ENCODE peak calls at places on chromosomes 3 and 15, in six cellular contexts. One of them, this sample, is unnamed. For H3K4me1, the result is how much of the 10 kb centered on the place peaks cover.

GRCh38 chr3:5006755-5007202 is 27.5 kb downstream of the BHLHE40 start:
- DNase-seq in heart left ventricle: no peak
- DNase-seq in fibroblast of lung: no peak
- DNase-seq in colonic mucosa: no peak
- DNase-seq in HepG2: no peak
- DNase-seq in neural progenitor cell: no peak
- DNase-seq in this sample: no peak

GRCh38 chr15:58793862-58794261 is 22.8 kb downstream of the MINDY2 start:
- DNase-seq in heart left ventricle: no peak
- DNase-seq in fibroblast of lung: peak
- DNase-seq in colonic mucosa: no peak
- DNase-seq in HepG2: peak
- DNase-seq in neural progenitor cell: no peak
- DNase-seq in this sample: no peak

GRCh38 chr3:41688595-41689380 is 273.1 kb downstream of the ULK4 start:
- DNase-seq in heart left ventricle: no peak
- DNase-seq in fibroblast of lung: peak
- DNase-seq in colonic mucosa: no peak
- DNase-seq in HepG2: peak
- DNase-seq in neural progenitor cell: no peak
- DNase-seq in this sample: no peak

GRCh38 chr15:69609176-69609575 is 156.6 kb downstream of the RPLP1 start:
- DNase-seq in heart left ventricle: no peak
- DNase-seq in fibroblast of lung: peak
- DNase-seq in colonic mucosa: peak
- DNase-seq in HepG2: no peak
- DNase-seq in neural progenitor cell: no peak
- DNase-seq in this sample: no peak

GRCh38 chr15:48798319-48798718 is 12.6 kb downstream of the CEP152 start:
- DNase-seq in heart left ventricle: no peak
- DNase-seq in fibroblast of lung: no peak
- DNase-seq in colonic mucosa: no peak
- DNase-seq in HepG2: no peak
- DNase-seq in neural progenitor cell: peak
- DNase-seq in this sample: no peak

GRCh38 chr15:88610756-88611231 is 10.3 kb upstream of the AEN start:
- DNase-seq in heart left ventricle: no peak
- DNase-seq in fibroblast of lung: peak
- DNase-seq in colonic mucosa: no peak
- DNase-seq in HepG2: no peak
- DNase-seq in neural progenitor cell: peak
- DNase-seq in this sample: no peak

GRCh38 chr3:191237045-191237882 is 38.2 kb downstream of the OSTN start:
- DNase-seq in heart left ventricle: no peak
- DNase-seq in fibroblast of lung: no peak
- DNase-seq in colonic mucosa: no peak
- DNase-seq in HepG2: no peak
- DNase-seq in neural progenitor cell: no peak
- DNase-seq in this sample: no peak

GRCh38 chr15:76328106-76328696 is 8.4 kb upstream of the ISL2 start:
- DNase-seq in heart left ventricle: no peak
- DNase-seq in fibroblast of lung: no peak
- DNase-seq in colonic mucosa: no peak
- DNase-seq in HepG2: no peak
- DNase-seq in neural progenitor cell: no peak
- DNase-seq in this sample: no peak

DNA sequence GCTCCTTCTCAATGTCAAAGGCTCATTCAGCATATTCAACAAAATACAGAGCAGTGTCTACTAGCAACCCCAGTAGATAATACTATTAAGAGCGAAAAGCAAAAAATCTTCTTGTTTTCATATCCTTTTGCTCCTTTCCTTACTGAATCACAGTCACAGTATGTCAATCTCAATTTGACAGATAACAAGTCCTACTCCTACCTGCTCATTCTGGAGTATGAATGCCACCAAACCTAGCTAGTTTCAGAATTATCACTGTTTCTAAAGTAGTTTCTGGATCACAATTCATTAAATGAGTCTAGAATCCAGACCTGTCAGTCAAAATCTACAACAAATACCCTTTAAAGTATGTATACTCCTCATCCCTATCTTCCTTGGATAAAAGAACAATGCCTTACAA is 51.5 kb downstream of the MKRN2 start:
- DNase-seq in heart left ventricle: no peak
- DNase-seq in fibroblast of lung: no peak
- DNase-seq in colonic mucosa: no peak
- DNase-seq in HepG2: no peak
- DNase-seq in neural progenitor cell: no peak
- DNase-seq in this sample: no peak
- H3K4me1 ChIP-seq in heart left ventricle: under half
- H3K4me1 ChIP-seq in fibroblast of lung: under half
- H3K4me1 ChIP-seq in colonic mucosa: under half
- H3K4me1 ChIP-seq in HepG2: under half
- H3K4me1 ChIP-seq in neural progenitor cell: under half
- H3K4me1 ChIP-seq in this sample: under half

GRCh38 chr15:92908369-92909057 is 8.4 kb downstream of the CHD2 start:
- DNase-seq in heart left ventricle: no peak
- DNase-seq in fibroblast of lung: no peak
- DNase-seq in colonic mucosa: no peak
- DNase-seq in HepG2: no peak
- DNase-seq in neural progenitor cell: no peak
- DNase-seq in this sample: no peak
- H3K4me1 ChIP-seq in heart left ventricle: half or more
- H3K4me1 ChIP-seq in fibroblast of lung: under half
- H3K4me1 ChIP-seq in colonic mucosa: under half
- H3K4me1 ChIP-seq in HepG2: half or more
- H3K4me1 ChIP-seq in neural progenitor cell: under half
- H3K4me1 ChIP-seq in this sample: under half

DNA sequence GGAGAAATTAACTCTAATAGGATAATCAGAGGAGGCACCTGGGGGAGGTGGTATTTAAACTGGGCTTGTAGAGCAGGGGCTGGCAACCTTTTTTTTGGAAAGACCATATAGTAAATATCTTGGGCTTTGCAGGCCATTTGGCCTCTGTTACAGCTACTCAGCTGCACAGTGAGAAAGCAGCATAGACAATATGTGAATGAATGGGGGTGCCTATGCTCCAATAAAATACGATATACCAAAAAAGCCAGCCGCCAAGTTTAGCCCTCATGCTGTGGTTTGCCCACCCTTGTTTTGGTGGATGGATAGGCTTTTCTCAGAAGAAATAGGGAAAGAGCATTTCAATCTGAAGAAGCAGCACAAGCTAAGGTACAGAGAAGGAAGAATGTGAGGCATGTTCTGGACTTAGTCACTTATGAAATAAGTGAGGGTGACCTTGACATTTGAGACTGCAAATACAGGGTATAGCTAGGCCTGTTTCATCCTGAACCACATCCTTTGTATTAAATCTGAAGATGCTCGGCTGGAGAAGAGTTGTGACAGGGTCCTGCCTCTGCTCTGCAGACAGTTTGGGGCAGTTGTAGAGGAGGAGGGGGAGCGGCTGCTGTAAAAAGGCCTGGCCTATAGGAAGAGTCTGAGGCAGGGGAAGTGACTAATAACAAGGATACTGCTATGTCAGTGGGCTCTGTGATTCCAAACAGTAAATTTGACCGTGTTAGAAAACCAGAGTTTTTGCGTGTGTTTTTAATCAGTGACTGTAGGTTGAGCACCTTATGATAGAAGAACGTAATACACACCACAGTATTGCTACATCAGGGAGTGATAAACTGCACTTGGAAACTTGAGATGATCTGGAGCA is 130.9 kb upstream of the NR2E3 start:
- DNase-seq in heart left ventricle: no peak
- DNase-seq in fibroblast of lung: peak
- DNase-seq in colonic mucosa: no peak
- DNase-seq in HepG2: peak
- DNase-seq in neural progenitor cell: no peak
- DNase-seq in this sample: no peak
- H3K4me1 ChIP-seq in heart left ventricle: under half
- H3K4me1 ChIP-seq in fibroblast of lung: under half
- H3K4me1 ChIP-seq in colonic mucosa: under half
- H3K4me1 ChIP-seq in HepG2: half or more
- H3K4me1 ChIP-seq in neural progenitor cell: under half
- H3K4me1 ChIP-seq in this sample: under half

DNA sequence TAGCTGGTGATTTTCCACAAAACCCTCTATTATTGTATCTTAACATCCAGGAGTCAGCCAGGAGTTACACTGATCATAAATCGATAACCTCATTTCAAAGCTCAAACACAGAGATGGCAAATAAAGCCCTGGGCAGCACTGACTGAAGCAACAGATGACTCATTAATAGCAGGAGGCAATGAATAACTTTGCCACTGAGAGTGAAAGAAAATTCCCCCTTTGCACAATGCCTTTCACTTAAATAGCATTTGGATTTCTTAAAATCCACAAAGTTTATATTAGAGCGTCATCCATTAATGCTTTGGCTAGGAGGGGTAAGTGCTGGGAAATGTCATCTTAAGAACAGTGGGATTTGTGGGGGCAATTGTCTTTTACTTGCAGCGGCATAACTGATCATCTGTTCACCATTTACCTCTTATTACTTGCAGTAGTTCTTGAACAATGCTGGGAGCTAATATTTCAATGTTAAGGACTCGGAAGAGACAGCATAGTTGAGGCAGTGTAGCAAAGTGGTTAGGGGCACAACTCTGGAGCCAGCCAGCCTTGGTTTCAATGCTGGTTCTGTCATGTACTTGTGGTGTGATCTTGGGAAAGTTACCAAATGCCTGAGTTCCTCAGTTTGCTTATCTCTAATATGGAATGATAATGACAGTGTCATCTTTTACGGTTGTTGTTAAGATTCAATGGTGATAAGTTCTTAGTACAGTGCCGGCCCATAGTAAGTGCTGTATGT is 630.4 kb upstream of the TBL1XR1 start:
- DNase-seq in heart left ventricle: no peak
- DNase-seq in fibroblast of lung: peak
- DNase-seq in colonic mucosa: no peak
- DNase-seq in HepG2: peak
- DNase-seq in neural progenitor cell: no peak
- DNase-seq in this sample: no peak
- H3K4me1 ChIP-seq in heart left ventricle: under half
- H3K4me1 ChIP-seq in fibroblast of lung: under half
- H3K4me1 ChIP-seq in colonic mucosa: under half
- H3K4me1 ChIP-seq in HepG2: half or more
- H3K4me1 ChIP-seq in neural progenitor cell: under half
- H3K4me1 ChIP-seq in this sample: under half

GRCh38 chr3:125035217-125035616 is 20.6 kb downstream of the HEG1 start:
- DNase-seq in heart left ventricle: no peak
- DNase-seq in fibroblast of lung: no peak
- DNase-seq in colonic mucosa: no peak
- DNase-seq in HepG2: no peak
- DNase-seq in neural progenitor cell: no peak
- DNase-seq in this sample: no peak
- H3K4me1 ChIP-seq in heart left ventricle: under half
- H3K4me1 ChIP-seq in fibroblast of lung: under half
- H3K4me1 ChIP-seq in colonic mucosa: under half
- H3K4me1 ChIP-seq in HepG2: under half
- H3K4me1 ChIP-seq in neural progenitor cell: under half
- H3K4me1 ChIP-seq in this sample: under half

GRCh38 chr3:147384210-147385058 is 21.9 kb downstream of the ZIC4 start:
- DNase-seq in heart left ventricle: no peak
- DNase-seq in fibroblast of lung: no peak
- DNase-seq in colonic mucosa: no peak
- DNase-seq in HepG2: no peak
- DNase-seq in neural progenitor cell: peak
- DNase-seq in this sample: peak
- H3K4me1 ChIP-seq in heart left ventricle: under half
- H3K4me1 ChIP-seq in fibroblast of lung: under half
- H3K4me1 ChIP-seq in colonic mucosa: under half
- H3K4me1 ChIP-seq in HepG2: under half
- H3K4me1 ChIP-seq in neural progenitor cell: half or more
- H3K4me1 ChIP-seq in this sample: under half

DNA sequence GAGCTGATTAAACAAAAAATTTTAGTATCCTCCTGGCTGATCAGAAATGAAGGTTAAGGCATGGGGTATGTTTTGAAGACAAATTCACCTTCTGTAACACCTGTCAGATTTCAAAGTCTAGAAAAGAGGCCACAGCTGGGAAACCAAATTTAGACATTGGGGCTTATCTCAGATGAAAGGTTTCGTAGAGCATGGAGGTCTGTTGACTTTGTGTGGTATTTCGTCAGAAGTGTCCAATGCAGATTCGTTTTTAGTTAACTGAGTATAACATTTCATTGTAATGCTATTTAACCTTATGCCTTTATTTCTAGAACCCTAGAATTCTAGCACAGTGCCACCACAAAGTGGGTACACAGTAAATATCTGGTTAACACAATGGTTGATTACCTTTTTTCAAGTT is 61.7 kb downstream of the FNDC3B start:
- DNase-seq in heart left ventricle: no peak
- DNase-seq in fibroblast of lung: no peak
- DNase-seq in colonic mucosa: no peak
- DNase-seq in HepG2: peak
- DNase-seq in neural progenitor cell: no peak
- DNase-seq in this sample: no peak
- H3K4me1 ChIP-seq in heart left ventricle: under half
- H3K4me1 ChIP-seq in fibroblast of lung: under half
- H3K4me1 ChIP-seq in colonic mucosa: under half
- H3K4me1 ChIP-seq in HepG2: half or more
- H3K4me1 ChIP-seq in neural progenitor cell: half or more
- H3K4me1 ChIP-seq in this sample: half or more